ENCODE peak calls at places on chromosome 14, in ten cellular contexts. G is HCT116; D is nucleus accumbens; E is T-helper 1 cell; J is HS-27A; Z is dorsolateral prefrontal cortex; U is putamen; S is GM23248; T is CD4-positive, CD25-positive, alpha-beta regulatory T cell; C is NCI-H774. L is an unnamed sample.

GRCh38 chr14:100649173-100649519 is 61.9 kb upstream of the BEGAIN start:
- DNase-seq in Z (no peak), T (no peak), C (no peak), G (no peak), D (no peak), E (no peak), U (no peak), S (peak), J (no peak), L (peak)

GRCh38 chr14:68589447-68590232 is 203.2 kb downstream of the ZFP36L1 start:
- DNase-seq in E (no peak), T (no peak), G (no peak), Z (no peak), D (no peak), J (no peak), S (peak), C (no peak), U (no peak), L (peak)

GRCh38 chr14:91154851-91155625 is 41.2 kb downstream of the DGLUCY start:
- DNase-seq in U (no peak), E (no peak), D (no peak), T (no peak), C (peak), Z (no peak), J (no peak), G (peak), S (peak), L (peak)

GRCh38 chr14:34098045-34098984 is 147.4 kb upstream of the EGLN3 start:
- DNase-seq in U (peak), J (no peak), Z (peak), T (peak), G (peak), D (peak), C (peak), E (no peak), S (peak), L (peak)

GRCh38 chr14:93056166-93056839 is 59.4 kb downstream of the ITPK1 start:
- DNase-seq in T (no peak), E (no peak), D (no peak), U (no peak), S (peak), Z (no peak), J (no peak), C (no peak), G (no peak), L (no peak)

GRCh38 chr14:96574633-96575191 is 72.5 kb downstream of the PAPOLA start:
- DNase-seq in S (peak), Z (no peak), C (peak), J (no peak), G (no peak), E (no peak), T (no peak), U (no peak), D (no peak), L (no peak)

GRCh38 chr14:60323199-60323891 is 74.3 kb downstream of the PPM1A start:
- DNase-seq in J (no peak), G (no peak), Z (no peak), C (no peak), S (no peak), U (no peak), D (no peak), E (no peak), T (no peak), L (no peak)

GRCh38 chr14:36524874-36525745 is 5.1 kb upstream of the NKX2-1 start:
- DNase-seq in S (peak), G (peak), Z (peak), J (no peak), T (peak), E (no peak), D (no peak), C (no peak), U (no peak), L (peak)

GRCh38 chr14:92475451-92476187 is 38.0 kb upstream of the RIN3 start:
- DNase-seq in J (no peak), E (no peak), T (no peak), C (no peak), D (no peak), U (no peak), S (peak), Z (no peak), G (no peak), L (peak)

GRCh38 chr14:94460631-94461416 is 8.2 kb upstream of the SERPINA11 start:
- DNase-seq in J (no peak), Z (no peak), E (no peak), U (no peak), D (no peak), S (no peak), G (no peak), C (no peak), T (no peak), L (no peak)

GRCh38 chr14:103390605-103391004 is 5.4 kb downstream of the MARK3 start:
- DNase-seq in C (no peak), T (no peak), S (no peak), J (no peak), G (no peak), Z (no peak), E (no peak), D (no peak), U (no peak), L (no peak)

L was measured in fibroblast of villous mesenchyme.